ENCODE peak calls at places on chromosomes 3 and 15, in nine cellular contexts. B is GM20000, O is neural progenitor cell, C is gastrocnemius medialis, X is GM23338, H is astrocyte of the spinal cord, G is AG10803, W is colonic mucosa, R is psoas muscle. A is an unnamed sample.
A peak's percentile ranks its signal among the peaks of the same experiment; 100 is the strongest.

GRCh38 chr15:100704281-100705055 is 102.1 kb downstream of the ASB7 start:
- DNase-seq in B (no peak), O (no peak), C (no peak), X (no peak), H (peak; percentile 74), G (peak; percentile 80), W (no peak), R (no peak), A (no peak)

GRCh38 chr15:27983496-27983895 is 115.6 kb downstream of the OCA2 start:
- DNase-seq in B (no peak), O (no peak), C (no peak), X (no peak), H (no peak), G (no peak), W (no peak), R (no peak), A (no peak)

GRCh38 chr15:55056500-55056899 is 140.2 kb downstream of the RSL24D1 start:
- DNase-seq in B (no peak), O (no peak), C (no peak), X (no peak), H (no peak), G (no peak), W (no peak), R (no peak), A (no peak)

GRCh38 chr3:52839268-52839575 is 4.4 kb upstream of the MUSTN1 start:
- DNase-seq in B (no peak), O (peak; percentile 27), C (no peak), X (no peak), H (no peak), G (no peak), W (no peak), R (no peak), A (no peak)

GRCh38 chr3:99878005-99878404 is 60.3 kb downstream of the CMSS1 start:
- DNase-seq in B (peak; percentile 48), O (no peak), C (no peak), X (no peak), H (peak; percentile 83), G (peak; percentile 79), W (no peak), R (no peak), A (no peak)

GRCh38 chr15:80840173-80841130 is 61.3 kb downstream of the CEMIP start:
- DNase-seq in B (no peak), O (no peak), C (no peak), X (no peak), H (no peak), G (no peak), W (no peak), R (peak; percentile 20), A (no peak)

GRCh38 chr3:155739154-155739553 is 5.7 kb downstream of the PLCH1 start:
- DNase-seq in B (no peak), O (no peak), C (no peak), X (no peak), H (no peak), G (peak; percentile 21), W (no peak), R (no peak), A (no peak)

GRCh38 chr3:39843440-39843839 is 34.0 kb downstream of the MYRIP start:
- DNase-seq in B (no peak), O (no peak), C (no peak), X (no peak), H (no peak), G (no peak), W (no peak), R (no peak), A (no peak)

GRCh38 chr3:177777699-177778098 is 580.4 kb upstream of the TBL1XR1 start:
- DNase-seq in B (peak; percentile 44), O (peak; percentile 49), C (peak; percentile 62), X (peak; percentile 63), H (peak; percentile 52), G (peak; percentile 26), W (peak; percentile 72), R (peak; percentile 39), A (no peak)

GRCh38 chr15:80076321-80077318 is 17.1 kb downstream of the ZFAND6 start:
- DNase-seq in B (no peak), O (no peak), C (no peak), X (no peak), H (peak; percentile 25), G (peak; percentile 23), W (peak; percentile 27), R (no peak), A (no peak)

GRCh38 chr15:29095746-29096145 is 173.9 kb downstream of the NSMCE3 start:
- DNase-seq in B (no peak), O (no peak), C (no peak), X (no peak), H (no peak), G (no peak), W (no peak), R (no peak), A (no peak)

GRCh38 chr3:44439499-44440295 is 37.8 kb downstream of the ZNF445 start:
- DNase-seq in B (peak; percentile 81), O (no peak), C (peak; percentile 54), X (no peak), H (peak; percentile 60), G (peak; percentile 1), W (peak; percentile 75), R (peak; percentile 43), A (no peak)

GRCh38 chr15:76512971-76513370 is 176.4 kb downstream of the ISL2 start:
- DNase-seq in B (no peak), O (no peak), C (no peak), X (no peak), H (no peak), G (peak; percentile 13), W (no peak), R (no peak), A (no peak)

GRCh38 chr3:66898155-66898554 is 100.0 kb upstream of the KBTBD8 start:
- DNase-seq in B (no peak), O (no peak), C (no peak), X (no peak), H (no peak), G (no peak), W (no peak), R (no peak), A (no peak)

GRCh38 chr3:49180116-49180515 is 8.7 kb downstream of the KLHDC8B start:
- DNase-seq in B (no peak), O (no peak), C (no peak), X (no peak), H (no peak), G (no peak), W (no peak), R (no peak), A (no peak)

GRCh38 chr3:65439641-65440040 is 599.1 kb downstream of the MAGI1 start:
- DNase-seq in B (peak; percentile 17), O (peak; percentile 80), C (peak; percentile 17), X (peak; percentile 85), H (peak; percentile 64), G (peak; percentile 63), W (peak; percentile 36), R (peak; percentile 21), A (no peak)

GRCh38 chr15:69092159-69092558 is 68.3 kb upstream of the GLCE start:
- DNase-seq in B (no peak), O (no peak), C (no peak), X (no peak), H (peak; percentile 45), G (peak; percentile 28), W (no peak), R (no peak), A (no peak)

GRCh38 chr15:77021803-77022381 is 27.0 kb downstream of the PSTPIP1 start:
- DNase-seq in B (peak; percentile 59), O (no peak), C (peak; percentile 13), X (no peak), H (peak; percentile 36), G (peak; percentile 80), W (no peak), R (no peak), A (peak; percentile 12)

GRCh38 chr3:107272885-107273284 is 104.4 kb upstream of the CCDC54 start:
- DNase-seq in B (no peak), O (no peak), C (no peak), X (no peak), H (no peak), G (no peak), W (no peak), R (no peak), A (no peak)
- TF ChIP-seq CTCF in B (no peak), O (no peak), C (no peak), X (peak; percentile 66), H (no peak), G (no peak), W (no peak), R (no peak), A (no peak)

DNA sequence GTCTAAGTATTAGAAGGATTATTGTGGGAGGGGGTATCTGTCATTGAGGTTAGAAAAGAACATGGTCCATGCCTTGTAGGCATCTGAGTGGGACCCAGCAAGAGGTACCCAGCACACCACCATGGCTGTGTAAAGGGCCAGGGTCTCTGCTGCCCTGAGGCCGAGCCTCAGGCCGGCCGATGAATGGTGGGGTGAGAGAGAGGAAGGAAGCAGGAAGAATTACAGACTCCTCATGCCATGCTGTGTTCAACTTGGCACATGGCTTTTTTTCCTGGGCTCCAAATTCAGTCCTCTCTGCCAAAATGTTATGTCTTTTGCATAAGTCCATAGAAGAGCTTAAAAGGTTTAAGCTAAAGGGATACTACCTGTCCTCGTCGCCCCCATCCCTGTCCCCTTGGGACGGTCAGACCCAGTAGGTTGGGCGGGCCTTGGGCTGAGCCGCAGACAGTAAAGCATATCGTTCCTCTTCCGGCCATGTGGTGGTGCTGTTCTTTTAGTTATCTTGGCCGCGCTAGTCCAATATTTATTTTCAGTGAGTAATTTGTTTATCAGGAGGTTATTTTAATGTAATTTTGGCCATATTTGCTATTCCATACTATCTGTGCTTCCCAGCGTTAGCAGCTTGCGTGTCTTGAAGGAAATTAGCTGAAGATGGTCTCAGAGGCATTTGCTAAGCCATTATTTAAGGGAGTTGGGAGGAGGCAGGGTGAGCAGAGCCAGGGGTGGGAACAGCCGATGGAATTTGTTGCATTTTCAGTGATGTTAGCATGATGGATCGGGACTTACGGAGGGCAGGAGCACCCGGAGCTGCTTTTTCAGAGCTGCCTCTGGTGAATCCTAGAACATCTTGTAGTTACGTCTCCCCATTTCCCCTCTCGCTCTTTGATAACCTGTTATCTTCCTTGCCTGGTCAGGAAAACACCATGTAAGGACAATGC is 152.5 kb downstream of the AGBL1 start:
- DNase-seq in B (peak; percentile 43), O (peak; percentile 73), C (no peak), X (peak; percentile 83), H (peak; percentile 22), G (peak; percentile 26), W (peak; percentile 31), R (peak; percentile 15), A (peak; percentile 49)
- TF ChIP-seq CTCF in B (peak; percentile 54), O (peak; percentile 92), C (peak; percentile 8), X (peak; percentile 83), H (peak; percentile 55), G (peak; percentile 58), W (peak; percentile 58), R (peak; percentile 42), A (peak; percentile 75)

DNA sequence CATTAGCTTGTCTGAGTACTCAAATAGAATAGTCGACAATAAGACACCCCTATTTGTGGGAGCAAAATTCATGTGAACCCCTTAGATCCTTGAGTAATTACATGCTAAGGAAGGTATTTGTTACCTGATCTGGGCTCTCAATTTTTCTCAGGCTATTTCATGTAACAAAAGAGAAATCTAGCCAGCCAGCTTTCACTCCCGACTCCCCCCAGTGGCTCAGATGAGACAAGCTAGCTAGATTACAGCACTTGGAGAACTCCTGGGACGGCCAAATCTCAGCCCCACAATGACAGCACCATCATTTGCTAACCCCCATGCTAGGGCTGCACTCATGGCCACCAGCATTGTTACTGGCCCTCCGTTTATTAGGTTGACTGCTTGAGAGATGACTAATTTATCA is 41.3 kb downstream of the GLDN start:
- DNase-seq in B (peak; percentile 45), O (peak; percentile 68), C (no peak), X (peak; percentile 90), H (peak; percentile 56), G (peak; percentile 43), W (no peak), R (no peak), A (no peak)
- TF ChIP-seq CTCF in B (peak; percentile 5), O (peak; percentile 61), C (no peak), X (peak; percentile 61), H (peak; percentile 80), G (peak; percentile 89), W (peak; percentile 30), R (peak; percentile 22), A (peak; percentile 35)

GRCh38 chr3:151210676-151211381 is 7.8 kb upstream of the GPR171 start:
- DNase-seq in B (peak; percentile 7), O (peak; percentile 15), C (no peak), X (peak; percentile 31), H (peak; percentile 23), G (no peak), W (peak; percentile 45), R (no peak), A (no peak)
- TF ChIP-seq CTCF in B (no peak), O (no peak), C (no peak), X (no peak), H (no peak), G (no peak), W (no peak), R (no peak), A (no peak)